ENCODE peak calls at places on chromosomes 3 and 15, in seven cellular contexts. L is A549, O is thyroid gland, I is IMR-90, Z is Peyer's patch, M is HCT116, E is breast epithelium. J is an unnamed sample.

GRCh38 chr3:130242850-130243569 is 102.5 kb upstream of the COL6A5 start:
- DNase-seq in M (no peak), E (no peak), O (peak; percentile 12), Z (no peak), L (no peak), I (peak; percentile 10), J (peak; percentile 54)

GRCh38 chr15:49134683-49135341 is 20.6 kb downstream of the COPS2 start:
- DNase-seq in I (peak; percentile 59), M (no peak), L (no peak), O (no peak), Z (no peak), E (no peak), J (no peak)

GRCh38 chr3:70072180-70072579 is 72.6 kb downstream of the SAMMSON start:
- DNase-seq in I (no peak), Z (no peak), O (peak; percentile 87), M (no peak), L (no peak), E (no peak), J (no peak)

GRCh38 chr3:148643389-148643840 is 54.3 kb upstream of the AGTR1 start:
- DNase-seq in E (no peak), M (no peak), I (peak; percentile 90), L (no peak), Z (no peak), O (no peak), J (no peak)

GRCh38 chr3:5053021-5053831 is 68.9 kb upstream of the ARL8B start:
- DNase-seq in Z (no peak), M (no peak), E (no peak), L (no peak), O (no peak), I (peak; percentile 49), J (no peak)

GRCh38 chr3:20141841-20142240 is 44.2 kb downstream of the SGO1 start:
- DNase-seq in I (no peak), M (no peak), Z (no peak), E (no peak), O (no peak), L (no peak), J (no peak)

GRCh38 chr3:45437388-45437787 is 49.0 kb downstream of the LARS2 start:
- DNase-seq in Z (no peak), M (peak; percentile 8), E (no peak), O (no peak), I (peak; percentile 11), L (no peak), J (no peak)

GRCh38 chr15:70801111-70801510 is 37.8 kb upstream of the UACA start:
- DNase-seq in I (peak; percentile 41), O (no peak), L (no peak), E (no peak), Z (no peak), M (no peak), J (no peak)

GRCh38 chr3:129690406-129690805 is 83.9 kb upstream of the PLXND1 start:
- DNase-seq in M (peak; percentile 73), E (no peak), I (peak; percentile 79), Z (no peak), L (peak; percentile 30), O (no peak), J (peak; percentile 65)

GRCh38 chr15:93929375-93930094 is 301.8 kb upstream of the MCTP2 start:
- DNase-seq in Z (no peak), L (no peak), E (no peak), M (no peak), O (peak; percentile 5), I (peak; percentile 60), J (no peak)

GRCh38 chr3:134353831-134354611 is 20.2 kb downstream of the AMOTL2 start:
- DNase-seq in Z (peak; percentile 75), M (no peak), E (no peak), I (no peak), O (no peak), L (no peak), J (no peak)

GRCh38 chr3:169769287-169770181 is at the start of gene ACTRT3:
- DNase-seq in M (peak; percentile 35), Z (peak; percentile 84), L (peak; percentile 33), I (peak; percentile 43), E (peak; percentile 63), O (peak; percentile 71), J (peak; percentile 89)

GRCh38 chr15:57545995-57546394 is 45.7 kb upstream of the MYZAP start:
- DNase-seq in E (no peak), M (no peak), I (no peak), O (no peak), L (no peak), Z (no peak), J (no peak)

GRCh38 chr15:45871121-45871855 is 236.5 kb downstream of the SQOR start:
- DNase-seq in O (no peak), Z (no peak), L (no peak), M (no peak), E (no peak), I (no peak), J (no peak)

GRCh38 chr3:197031315-197032285 is 2.0 kb upstream of the MELTF start:
- DNase-seq in M (peak; percentile 99), I (peak; percentile 100), E (no peak), Z (peak; percentile 77), L (peak; percentile 92), O (peak; percentile 31), J (no peak)

GRCh38 chr3:195597848-195598247 is 14.1 kb upstream of the APOD start:
- DNase-seq in L (no peak), E (no peak), I (no peak), M (no peak), Z (no peak), O (no peak), J (no peak)

GRCh38 chr3:187639912-187640822 is 30.0 kb downstream of the SST start:
- DNase-seq in O (no peak), L (no peak), M (no peak), Z (no peak), E (no peak), I (no peak), J (no peak)

GRCh38 chr15:85142324-85142723 is 160.7 kb downstream of the PDE8A start:
- DNase-seq in I (peak; percentile 75), M (peak; percentile 53), O (no peak), L (no peak), E (no peak), Z (no peak), J (no peak)

GRCh38 chr3:23324745-23325144 is 121.6 kb downstream of the UBE2E2 start:
- DNase-seq in L (no peak), I (peak; percentile 65), E (no peak), Z (no peak), M (no peak), O (no peak), J (no peak)

DNA sequence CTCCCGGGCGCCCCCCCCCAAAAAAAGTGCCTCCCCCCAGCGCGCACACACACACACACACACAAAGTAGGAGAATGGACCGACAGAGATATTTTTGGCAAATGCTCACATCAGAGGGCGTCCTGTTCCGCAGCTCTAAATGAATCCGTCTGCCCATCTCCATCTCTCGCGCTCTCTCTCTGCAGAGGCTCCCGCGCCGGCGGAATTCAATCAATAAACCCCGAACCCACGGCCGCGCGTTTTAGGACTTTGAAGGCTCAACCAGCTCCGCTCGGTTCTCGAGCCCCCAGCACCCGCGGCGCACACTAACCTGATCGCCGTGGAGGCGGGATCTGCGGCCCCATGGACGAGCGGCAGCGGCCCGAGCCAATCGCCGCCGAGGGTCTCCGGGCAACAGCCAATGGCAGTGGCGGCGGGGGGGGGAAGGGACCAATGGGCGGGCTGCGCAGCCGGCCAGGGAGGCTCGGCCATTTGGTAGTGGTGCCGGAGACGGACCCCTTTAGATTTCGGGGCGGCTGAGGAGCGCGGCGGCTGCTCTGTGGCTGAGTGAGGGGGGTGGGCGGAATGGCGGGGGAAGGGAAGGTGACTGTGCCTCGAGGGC is at the start of gene ANP32A:
- DNase-seq in O (peak; percentile 97), E (peak; percentile 97), I (peak; percentile 91), L (peak; percentile 100), Z (peak; percentile 98), M (peak; percentile 84), J (peak; percentile 98)
- TF ChIP-seq POLR2A in O (peak; percentile 50), E (peak; percentile 29), I (no peak), L (peak; percentile 36), Z (peak; percentile 53), M (peak; percentile 66), J (peak; percentile 52)

GRCh38 chr3:141876381-141876890 is at the start of gene ATP1B3:
- DNase-seq in L (peak; percentile 71), I (peak; percentile 78), O (peak; percentile 86), E (peak; percentile 80), Z (peak; percentile 93), M (peak; percentile 28), J (peak; percentile 94)
- TF ChIP-seq POLR2A in L (peak; percentile 99), I (peak; percentile 97), O (peak; percentile 90), E (peak; percentile 22), Z (peak; percentile 91), M (peak; percentile 91), J (peak; percentile 57)

DNA sequence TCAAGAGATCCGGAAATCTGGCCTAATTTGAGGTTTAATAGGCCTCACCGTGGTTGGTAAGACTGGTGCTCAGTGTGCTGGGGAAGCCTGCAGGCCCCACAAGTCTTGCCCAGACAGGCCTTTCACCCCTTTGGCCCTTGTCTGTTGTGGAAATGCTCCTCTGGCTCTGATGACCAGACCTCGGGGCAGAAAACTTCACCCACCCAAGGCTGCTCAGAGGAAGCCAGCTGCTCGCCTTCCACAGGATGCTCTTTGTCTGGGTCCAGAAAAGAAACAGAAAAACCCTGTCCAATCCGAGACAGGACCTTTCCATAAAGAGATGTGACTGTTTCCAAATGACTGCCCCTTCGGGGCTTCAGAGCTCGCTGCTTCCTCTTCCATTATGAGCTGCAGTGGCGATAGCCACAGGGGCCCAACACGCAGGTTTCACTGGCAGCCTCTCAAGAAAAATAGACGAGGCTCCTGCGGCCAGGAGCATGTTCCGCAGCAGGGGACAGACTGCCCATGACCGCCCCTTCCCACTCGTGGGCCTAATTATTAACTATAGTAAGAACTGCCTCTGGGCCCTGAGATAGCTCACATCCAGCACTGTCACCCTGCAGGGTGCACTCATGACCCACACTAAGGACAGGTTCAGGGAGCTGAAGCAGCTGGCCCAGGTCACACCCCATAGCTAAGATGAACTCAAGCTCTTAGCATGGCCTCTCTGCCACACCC is 6.8 kb upstream of the SNX22 start:
- DNase-seq in Z (no peak), E (no peak), O (no peak), L (no peak), M (no peak), I (no peak), J (peak; percentile 75)
- TF ChIP-seq POLR2A in Z (no peak), E (no peak), O (no peak), L (no peak), M (no peak), I (no peak), J (no peak)

GRCh38 chr3:106830334-106830733 is 546.9 kb upstream of the CCDC54 start:
- DNase-seq in O (no peak), E (no peak), L (no peak), M (no peak), I (no peak), Z (no peak), J (no peak)
- TF ChIP-seq POLR2A in O (no peak), E (no peak), L (no peak), M (no peak), I (no peak), Z (no peak), J (no peak)

GRCh38 chr15:41507820-41508290 is 5.8 kb downstream of the LTK start:
- DNase-seq in L (no peak), M (no peak), E (peak; percentile 90), O (peak; percentile 91), I (no peak), Z (peak; percentile 89), J (no peak)
- TF ChIP-seq POLR2A in L (no peak), M (no peak), E (no peak), O (no peak), I (no peak), Z (peak; percentile 87), J (no peak)

GRCh38 chr3:183697610-183698317 is at the start of gene YEATS2:
- DNase-seq in I (peak; percentile 61), E (no peak), M (peak; percentile 23), Z (peak; percentile 80), L (peak; percentile 76), O (peak; percentile 58), J (peak; percentile 80)
- TF ChIP-seq POLR2A in I (peak; percentile 75), E (no peak), M (peak; percentile 66), Z (peak; percentile 45), L (peak; percentile 73), O (no peak), J (peak; percentile 55)